ENCODE peak calls at places on chromosome 12, in eight cellular contexts. One of them, this sample, is unnamed.

GRCh38 chr12:124678421-124678893 is 111.0 kb upstream of the NCOR2 start:
- DNase-seq in ovary: peak; percentile 23
- DNase-seq in right atrium auricular region: no peak
- DNase-seq in Panc1: no peak
- DNase-seq in cardiac muscle cell: no peak
- DNase-seq in AG10803: no peak
- DNase-seq in RWPE1: no peak
- DNase-seq in lower leg skin: no peak
- DNase-seq in this sample: no peak

GRCh38 chr12:118983147-118983824 is 1.9 kb downstream of the SRRM4 start:
- DNase-seq in AG10803: no peak
- DNase-seq in ovary: no peak
- DNase-seq in right atrium auricular region: no peak
- DNase-seq in Panc1: no peak
- DNase-seq in lower leg skin: no peak
- DNase-seq in cardiac muscle cell: no peak
- DNase-seq in RWPE1: no peak
- DNase-seq in this sample: no peak

GRCh38 chr12:9888665-9889273 is 7.5 kb downstream of the KLRF2 start:
- DNase-seq in AG10803: no peak
- DNase-seq in RWPE1: no peak
- DNase-seq in Panc1: no peak
- DNase-seq in right atrium auricular region: no peak
- DNase-seq in cardiac muscle cell: no peak
- DNase-seq in ovary: no peak
- DNase-seq in lower leg skin: no peak
- DNase-seq in this sample: no peak

GRCh38 chr12:51838762-51839161 is 9.8 kb downstream of the FIGNL2 start:
- DNase-seq in Panc1: no peak
- DNase-seq in ovary: no peak
- DNase-seq in right atrium auricular region: no peak
- DNase-seq in RWPE1: no peak
- DNase-seq in cardiac muscle cell: no peak
- DNase-seq in lower leg skin: no peak
- DNase-seq in AG10803: no peak
- DNase-seq in this sample: no peak

GRCh38 chr12:41101821-41102220 is 86.3 kb upstream of the PDZRN4 start:
- DNase-seq in Panc1: no peak
- DNase-seq in AG10803: no peak
- DNase-seq in lower leg skin: no peak
- DNase-seq in cardiac muscle cell: no peak
- DNase-seq in ovary: no peak
- DNase-seq in right atrium auricular region: no peak
- DNase-seq in RWPE1: no peak
- DNase-seq in this sample: no peak

GRCh38 chr12:52171950-52172512 is 19.8 kb downstream of the KRT80 start:
- DNase-seq in right atrium auricular region: no peak
- DNase-seq in cardiac muscle cell: no peak
- DNase-seq in ovary: no peak
- DNase-seq in lower leg skin: no peak
- DNase-seq in AG10803: peak; percentile 47
- DNase-seq in RWPE1: no peak
- DNase-seq in Panc1: no peak
- DNase-seq in this sample: no peak

GRCh38 chr12:21879312-21879711 is 61.9 kb downstream of the ABCC9 start:
- DNase-seq in right atrium auricular region: no peak
- DNase-seq in Panc1: no peak
- DNase-seq in cardiac muscle cell: no peak
- DNase-seq in AG10803: no peak
- DNase-seq in lower leg skin: no peak
- DNase-seq in ovary: no peak
- DNase-seq in RWPE1: no peak
- DNase-seq in this sample: no peak

GRCh38 chr12:59084758-59085383 is 164.6 kb upstream of the LRIG3 start:
- DNase-seq in AG10803: peak; percentile 91
- DNase-seq in RWPE1: no peak
- DNase-seq in lower leg skin: peak; percentile 37
- DNase-seq in right atrium auricular region: no peak
- DNase-seq in cardiac muscle cell: peak; percentile 34
- DNase-seq in Panc1: no peak
- DNase-seq in ovary: no peak
- DNase-seq in this sample: no peak

GRCh38 chr12:47818382-47818700 is 1.4 kb downstream of the HDAC7 start:
- DNase-seq in ovary: no peak
- DNase-seq in cardiac muscle cell: no peak
- DNase-seq in lower leg skin: no peak
- DNase-seq in right atrium auricular region: no peak
- DNase-seq in AG10803: no peak
- DNase-seq in RWPE1: no peak
- DNase-seq in Panc1: no peak
- DNase-seq in this sample: no peak

GRCh38 chr12:8123124-8123888 is at the start of gene CLEC4A:
- DNase-seq in Panc1: no peak
- DNase-seq in right atrium auricular region: no peak
- DNase-seq in ovary: no peak
- DNase-seq in lower leg skin: no peak
- DNase-seq in AG10803: no peak
- DNase-seq in RWPE1: no peak
- DNase-seq in cardiac muscle cell: no peak
- DNase-seq in this sample: no peak

GRCh38 chr12:53571295-53571694 is 54.9 kb downstream of the ATF7 start:
- DNase-seq in RWPE1: no peak
- DNase-seq in lower leg skin: no peak
- DNase-seq in right atrium auricular region: no peak
- DNase-seq in AG10803: no peak
- DNase-seq in Panc1: no peak
- DNase-seq in ovary: no peak
- DNase-seq in cardiac muscle cell: no peak
- DNase-seq in this sample: no peak

GRCh38 chr12:100698518-100698917 is 96.1 kb upstream of the ANO4 start:
- DNase-seq in AG10803: no peak
- DNase-seq in ovary: no peak
- DNase-seq in lower leg skin: no peak
- DNase-seq in cardiac muscle cell: no peak
- DNase-seq in RWPE1: no peak
- DNase-seq in Panc1: no peak
- DNase-seq in right atrium auricular region: no peak
- DNase-seq in this sample: no peak

GRCh38 chr12:123431951-123432886 is 4.3 kb downstream of the RILPL2 start:
- DNase-seq in cardiac muscle cell: no peak
- DNase-seq in AG10803: peak; percentile 35
- DNase-seq in Panc1: no peak
- DNase-seq in lower leg skin: no peak
- DNase-seq in ovary: no peak
- DNase-seq in RWPE1: no peak
- DNase-seq in right atrium auricular region: no peak
- DNase-seq in this sample: no peak

GRCh38 chr12:32159381-32159780 is 52.7 kb downstream of the BICD1 start:
- DNase-seq in lower leg skin: no peak
- DNase-seq in cardiac muscle cell: no peak
- DNase-seq in Panc1: no peak
- DNase-seq in AG10803: no peak
- DNase-seq in right atrium auricular region: no peak
- DNase-seq in ovary: no peak
- DNase-seq in RWPE1: no peak
- DNase-seq in this sample: no peak

GRCh38 chr12:53759261-53759660 is 7.5 kb upstream of the CISTR start:
- DNase-seq in lower leg skin: no peak
- DNase-seq in right atrium auricular region: no peak
- DNase-seq in AG10803: no peak
- DNase-seq in RWPE1: no peak
- DNase-seq in cardiac muscle cell: no peak
- DNase-seq in ovary: no peak
- DNase-seq in Panc1: no peak
- DNase-seq in this sample: no peak

GRCh38 chr12:64625243-64626077 is 15.2 kb downstream of the RASSF3 start:
- DNase-seq in ovary: peak; percentile 51
- DNase-seq in lower leg skin: peak; percentile 43
- DNase-seq in AG10803: peak; percentile 80
- DNase-seq in right atrium auricular region: no peak
- DNase-seq in RWPE1: peak; percentile 60
- DNase-seq in Panc1: peak; percentile 78
- DNase-seq in cardiac muscle cell: peak; percentile 91
- DNase-seq in this sample: no peak
- TF ChIP-seq CTCF in ovary: no peak
- TF ChIP-seq CTCF in lower leg skin: no peak
- TF ChIP-seq CTCF in AG10803: no peak
- TF ChIP-seq CTCF in right atrium auricular region: no peak
- TF ChIP-seq CTCF in RWPE1: no peak
- TF ChIP-seq CTCF in Panc1: no peak
- TF ChIP-seq CTCF in cardiac muscle cell: no peak
- TF ChIP-seq CTCF in this sample: no peak

DNA sequence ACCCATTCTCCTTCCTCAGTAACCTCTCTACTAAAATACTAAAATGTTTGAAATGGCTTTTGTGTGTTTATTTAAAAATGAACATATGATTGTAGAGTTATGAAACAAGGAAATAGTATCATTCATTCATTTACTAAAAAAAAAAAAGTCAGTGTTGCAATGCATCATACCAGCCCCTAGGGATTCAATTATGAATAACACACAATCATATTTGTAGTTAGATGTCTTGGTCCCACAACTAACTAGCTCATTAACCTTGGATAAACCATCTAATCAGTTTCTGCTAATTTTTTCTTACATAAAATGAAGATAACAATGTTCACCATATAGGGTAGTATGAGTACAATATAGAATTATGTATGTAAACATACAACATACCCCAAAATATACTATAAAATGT is 183.2 kb downstream of the GRIN2B start:
- DNase-seq in right atrium auricular region: no peak
- DNase-seq in ovary: no peak
- DNase-seq in cardiac muscle cell: no peak
- DNase-seq in RWPE1: no peak
- DNase-seq in AG10803: no peak
- DNase-seq in lower leg skin: no peak
- DNase-seq in Panc1: no peak
- DNase-seq in this sample: no peak
- TF ChIP-seq CTCF in right atrium auricular region: no peak
- TF ChIP-seq CTCF in ovary: no peak
- TF ChIP-seq CTCF in cardiac muscle cell: no peak
- TF ChIP-seq CTCF in RWPE1: no peak
- TF ChIP-seq CTCF in AG10803: no peak
- TF ChIP-seq CTCF in lower leg skin: no peak
- TF ChIP-seq CTCF in Panc1: no peak
- TF ChIP-seq CTCF in this sample: no peak

DNA sequence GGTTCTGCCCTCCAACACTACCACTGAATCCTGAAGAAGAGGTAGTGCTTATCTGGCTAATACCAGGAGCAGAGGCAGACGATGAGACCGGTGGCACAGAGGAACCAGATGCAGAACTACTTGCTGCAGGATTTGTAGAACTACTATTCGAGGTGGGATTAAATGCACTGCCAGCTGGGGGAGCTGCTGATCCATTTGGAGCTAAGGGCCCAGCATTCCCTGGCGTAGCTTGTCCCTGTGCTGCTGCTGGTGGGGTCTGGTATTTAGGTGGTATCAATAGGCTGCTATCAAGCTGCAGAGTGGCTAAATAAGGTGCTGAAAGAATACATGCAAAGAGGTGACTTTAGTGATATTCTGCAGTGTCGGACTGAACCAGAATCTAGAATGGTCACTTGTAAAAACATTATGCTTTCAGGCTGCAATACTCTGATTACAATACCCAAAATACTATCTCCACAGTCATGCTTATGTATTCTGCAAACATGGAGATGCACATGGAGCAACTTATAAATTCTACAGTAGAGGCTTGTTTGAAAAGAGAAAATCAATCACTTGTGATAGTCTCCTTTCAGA is 294.2 kb downstream of the MED13L start:
- DNase-seq in RWPE1: no peak
- DNase-seq in ovary: no peak
- DNase-seq in right atrium auricular region: no peak
- DNase-seq in AG10803: no peak
- DNase-seq in cardiac muscle cell: no peak
- DNase-seq in lower leg skin: no peak
- DNase-seq in Panc1: no peak
- DNase-seq in this sample: no peak
- TF ChIP-seq CTCF in RWPE1: peak; percentile 21
- TF ChIP-seq CTCF in ovary: no peak
- TF ChIP-seq CTCF in right atrium auricular region: no peak
- TF ChIP-seq CTCF in AG10803: peak; percentile 39
- TF ChIP-seq CTCF in cardiac muscle cell: peak; percentile 12
- TF ChIP-seq CTCF in lower leg skin: no peak
- TF ChIP-seq CTCF in Panc1: peak; percentile 79
- TF ChIP-seq CTCF in this sample: no peak

DNA sequence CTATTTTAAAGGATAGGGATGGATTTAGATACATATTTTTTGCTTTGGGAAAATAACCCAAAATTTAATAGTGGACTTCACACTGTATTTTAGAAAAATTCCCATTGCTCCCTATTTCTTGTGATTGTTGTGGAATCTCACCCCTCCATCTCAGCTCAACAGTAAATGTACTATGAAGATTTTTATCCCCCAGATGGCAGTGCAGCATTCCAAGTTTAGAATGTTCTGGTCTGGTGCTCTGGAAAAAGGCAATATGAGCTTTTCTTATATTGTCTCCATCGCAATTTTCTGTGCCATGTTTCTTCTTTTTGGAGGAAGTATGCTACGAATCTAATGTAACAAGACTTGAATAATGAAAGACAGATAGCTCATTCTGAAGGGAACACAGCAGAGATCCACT is 471.7 kb upstream of the SYT1 start:
- DNase-seq in lower leg skin: no peak
- DNase-seq in AG10803: peak; percentile 47
- DNase-seq in cardiac muscle cell: peak; percentile 26
- DNase-seq in RWPE1: no peak
- DNase-seq in ovary: no peak
- DNase-seq in Panc1: no peak
- DNase-seq in right atrium auricular region: no peak
- DNase-seq in this sample: no peak
- TF ChIP-seq CTCF in lower leg skin: no peak
- TF ChIP-seq CTCF in AG10803: peak; percentile 54
- TF ChIP-seq CTCF in cardiac muscle cell: peak; percentile 21
- TF ChIP-seq CTCF in RWPE1: no peak
- TF ChIP-seq CTCF in ovary: peak; percentile 24
- TF ChIP-seq CTCF in Panc1: peak; percentile 27
- TF ChIP-seq CTCF in right atrium auricular region: no peak
- TF ChIP-seq CTCF in this sample: no peak

DNA sequence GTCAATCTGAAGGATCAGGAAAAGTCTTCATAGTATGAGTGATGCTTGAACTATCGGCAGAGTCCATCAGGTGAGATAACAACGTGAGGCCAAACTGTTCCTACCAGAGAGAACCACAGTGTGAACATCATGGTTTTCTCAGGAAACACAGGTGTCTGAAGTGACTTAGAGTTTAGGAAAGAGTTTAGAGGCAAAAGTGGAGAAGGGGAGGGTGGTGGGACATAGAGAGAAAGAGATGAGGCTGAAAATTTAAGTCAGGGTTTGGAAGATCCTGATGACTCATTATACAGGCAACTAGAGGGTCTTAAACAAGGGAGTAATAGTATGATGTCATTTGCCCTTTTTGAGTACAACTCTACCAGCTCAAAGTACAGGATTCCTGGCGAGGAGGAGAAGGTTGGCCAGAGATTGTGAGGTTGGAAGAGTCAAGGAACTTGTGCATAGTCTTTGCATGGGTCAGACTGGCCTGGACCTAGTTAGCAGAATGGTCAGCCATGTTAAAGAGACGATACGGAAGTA is 16.0 kb downstream of the CPNE8 start:
- DNase-seq in AG10803: no peak
- DNase-seq in lower leg skin: no peak
- DNase-seq in Panc1: no peak
- DNase-seq in cardiac muscle cell: no peak
- DNase-seq in ovary: no peak
- DNase-seq in right atrium auricular region: no peak
- DNase-seq in RWPE1: no peak
- DNase-seq in this sample: no peak
- TF ChIP-seq CTCF in AG10803: no peak
- TF ChIP-seq CTCF in lower leg skin: no peak
- TF ChIP-seq CTCF in Panc1: no peak
- TF ChIP-seq CTCF in cardiac muscle cell: no peak
- TF ChIP-seq CTCF in ovary: no peak
- TF ChIP-seq CTCF in right atrium auricular region: no peak
- TF ChIP-seq CTCF in RWPE1: no peak
- TF ChIP-seq CTCF in this sample: no peak

GRCh38 chr12:3035815-3036702 is 41.1 kb upstream of the TSPAN9 start:
- DNase-seq in AG10803: no peak
- DNase-seq in cardiac muscle cell: peak; percentile 32
- DNase-seq in Panc1: no peak
- DNase-seq in right atrium auricular region: no peak
- DNase-seq in ovary: no peak
- DNase-seq in lower leg skin: no peak
- DNase-seq in RWPE1: peak; percentile 13
- DNase-seq in this sample: no peak
- TF ChIP-seq CTCF in AG10803: peak; percentile 50
- TF ChIP-seq CTCF in cardiac muscle cell: peak; percentile 53
- TF ChIP-seq CTCF in Panc1: peak; percentile 16
- TF ChIP-seq CTCF in right atrium auricular region: no peak
- TF ChIP-seq CTCF in ovary: no peak
- TF ChIP-seq CTCF in lower leg skin: no peak
- TF ChIP-seq CTCF in RWPE1: no peak
- TF ChIP-seq CTCF in this sample: no peak